ENCODE peak calls at places on chromosomes 13 and 19, in eight cellular contexts. H, I, O, F, C, Y, T and W are unnamed samples.

GRCh38 chr13:98217597-98217996 is 40.5 kb upstream of the RNF113B start:
- DNase-seq in H (no peak), I (no peak), O (no peak), F (no peak), C (no peak), Y (no peak), T (no peak), W (no peak)

GRCh38 chr13:97307882-97308624 is 85.9 kb downstream of the MBNL2 start:
- DNase-seq in H (no peak), I (peak; percentile 33), O (peak; percentile 13), F (peak; percentile 84), C (no peak), Y (no peak), T (no peak), W (peak; percentile 68)

GRCh38 chr13:42814868-42815267 is 33.5 kb downstream of the FAM216B start:
- DNase-seq in H (no peak), I (no peak), O (no peak), F (no peak), C (no peak), Y (no peak), T (no peak), W (peak; percentile 94)

GRCh38 chr19:58229255-58229639 is 533 bp downstream of the ZNF544 start:
- DNase-seq in H (peak; percentile 7), I (no peak), O (peak; percentile 50), F (no peak), C (no peak), Y (peak; percentile 36), T (no peak), W (peak; percentile 12)

GRCh38 chr13:40479196-40479845 is 187.1 kb downstream of the FOXO1 start:
- DNase-seq in H (no peak), I (no peak), O (no peak), F (no peak), C (no peak), Y (no peak), T (no peak), W (no peak)

GRCh38 chr19:35004517-35005255 is 4.6 kb downstream of the GRAMD1A start:
- DNase-seq in H (no peak), I (no peak), O (no peak), F (no peak), C (peak; percentile 67), Y (no peak), T (no peak), W (no peak)

GRCh38 chr13:40306817-40307216 is 359.6 kb downstream of the FOXO1 start:
- DNase-seq in H (peak; percentile 47), I (no peak), O (no peak), F (no peak), C (no peak), Y (no peak), T (no peak), W (no peak)

GRCh38 chr13:39602277-39602613 is 748 bp downstream of the LHFPL6 start:
- DNase-seq in H (no peak), I (no peak), O (no peak), F (no peak), C (no peak), Y (no peak), T (peak; percentile 57), W (no peak)

GRCh38 chr13:30126903-30127428 is 180.4 kb downstream of the KATNAL1 start:
- DNase-seq in H (no peak), I (no peak), O (no peak), F (no peak), C (no peak), Y (no peak), T (no peak), W (peak; percentile 61)

GRCh38 chr19:51158474-51159129 is 16.5 kb downstream of the SIGLEC7 start:
- DNase-seq in H (peak; percentile 87), I (no peak), O (peak; percentile 70), F (peak; percentile 78), C (no peak), Y (peak; percentile 88), T (peak; percentile 61), W (peak; percentile 7)

GRCh38 chr13:110538632-110539031 is 22.9 kb downstream of the RAB20 start:
- DNase-seq in H (no peak), I (no peak), O (no peak), F (peak; percentile 83), C (no peak), Y (no peak), T (no peak), W (no peak)

GRCh38 chr13:92972751-92973150 is 253.9 kb upstream of the GPC6 start:
- DNase-seq in H (no peak), I (no peak), O (no peak), F (no peak), C (no peak), Y (no peak), T (no peak), W (no peak)

GRCh38 chr13:64029343-64030093 is 2613.9 kb upstream of the PCDH20 start:
- DNase-seq in H (no peak), I (no peak), O (no peak), F (no peak), C (no peak), Y (no peak), T (no peak), W (no peak)

GRCh38 chr13:49240017-49240416 is 7.7 kb upstream of the CDADC1 start:
- DNase-seq in H (no peak), I (no peak), O (no peak), F (no peak), C (no peak), Y (peak; percentile 52), T (peak; percentile 32), W (peak; percentile 46)

GRCh38 chr13:75400775-75401174 is 81.2 kb downstream of the TBC1D4 start:
- DNase-seq in H (no peak), I (no peak), O (no peak), F (no peak), C (no peak), Y (no peak), T (no peak), W (no peak)

GRCh38 chr13:29847501-29847983 is 2.9 kb downstream of the UBL3 start:
- DNase-seq in H (no peak), I (no peak), O (peak; percentile 56), F (no peak), C (no peak), Y (no peak), T (no peak), W (peak; percentile 64)

GRCh38 chr19:33685541-33685940 is 63.8 kb downstream of the CHST8 start:
- DNase-seq in H (no peak), I (no peak), O (no peak), F (peak; percentile 8), C (peak; percentile 44), Y (no peak), T (no peak), W (no peak)

GRCh38 chr19:40623403-40624239 is 22.5 kb downstream of the LTBP4 start:
- DNase-seq in H (no peak), I (no peak), O (peak; percentile 99), F (peak; percentile 69), C (peak; percentile 89), Y (no peak), T (no peak), W (peak; percentile 18)

GRCh38 chr19:42204684-42205083 is 12.8 kb downstream of the DEDD2 start:
- DNase-seq in H (no peak), I (no peak), O (no peak), F (no peak), C (no peak), Y (no peak), T (no peak), W (no peak)

GRCh38 chr13:109610517-109610916 is 175.9 kb downstream of the IRS2 start:
- DNase-seq in H (peak; percentile 10), I (no peak), O (peak; percentile 34), F (no peak), C (no peak), Y (peak; percentile 29), T (peak; percentile 7), W (no peak)

GRCh38 chr13:47397739-47398138 is 500.9 kb upstream of the HTR2A start:
- DNase-seq in H (no peak), I (no peak), O (no peak), F (no peak), C (no peak), Y (no peak), T (no peak), W (peak; percentile 80)

GRCh38 chr19:2492870-2493269 is 16.9 kb downstream of the GADD45B start:
- DNase-seq in H (no peak), I (no peak), O (no peak), F (no peak), C (no peak), Y (no peak), T (no peak), W (no peak)

GRCh38 chr13:51286135-51287002 is 53.1 kb upstream of the SERPINE3 start:
- DNase-seq in H (peak; percentile 69), I (peak; percentile 74), O (peak; percentile 87), F (peak; percentile 92), C (peak; percentile 92), Y (peak; percentile 79), T (peak; percentile 76), W (peak; percentile 43)

GRCh38 chr19:36182612-36183454 is 30.6 kb upstream of the COX7A1 start:
- DNase-seq in H (no peak), I (no peak), O (peak; percentile 78), F (no peak), C (no peak), Y (no peak), T (no peak), W (peak; percentile 77)

GRCh38 chr19:57687363-57688010 is 5.7 kb downstream of the ZNF551 start:
- DNase-seq in H (no peak), I (no peak), O (no peak), F (no peak), C (no peak), Y (no peak), T (no peak), W (no peak)

GRCh38 chr13:100235311-100235901 is 146.5 kb downstream of the PCCA start:
- DNase-seq in H (peak; percentile 9), I (no peak), O (no peak), F (no peak), C (no peak), Y (no peak), T (peak; percentile 42), W (peak; percentile 63)